ENCODE peak calls at places on chromosomes 12 and 14, in eight cellular contexts. U is H9, E is heart right ventricle, I is cardiac muscle cell, D is esophagus squamous epithelium, W is tibial artery, Y is PC-3, G is gastrocnemius medialis. H is an unnamed sample.

GRCh38 chr12:40769846-40770245 is 77.6 kb downstream of the CNTN1 start:
- DNase-seq in U (no peak), E (no peak), I (no peak), D (no peak), W (no peak), Y (no peak), G (no peak), H (no peak)

GRCh38 chr12:19528750-19529149 is 89.5 kb downstream of the AEBP2 start:
- DNase-seq in U (no peak), E (no peak), I (no peak), D (no peak), W (no peak), Y (no peak), G (no peak), H (no peak)

GRCh38 chr14:55052259-55052930 is 948 bp downstream of the MAPK1IP1L start:
- DNase-seq in U (no peak), E (no peak), I (peak), D (no peak), W (no peak), Y (peak), G (no peak), H (no peak)

GRCh38 chr14:96275182-96276112 is 19.4 kb downstream of the BDKRB1 start:
- DNase-seq in U (peak), E (peak), I (peak), D (no peak), W (peak), Y (peak), G (peak), H (peak)

GRCh38 chr14:63027719-63028118 is 17.5 kb downstream of the KCNH5 start:
- DNase-seq in U (no peak), E (no peak), I (no peak), D (no peak), W (no peak), Y (no peak), G (no peak), H (no peak)

GRCh38 chr14:78764240-78764639 is 594.1 kb downstream of the NRXN3 start:
- DNase-seq in U (no peak), E (no peak), I (peak), D (no peak), W (no peak), Y (no peak), G (no peak), H (no peak)

GRCh38 chr12:40207551-40207950 is 17.2 kb upstream of the LRRK2 start:
- DNase-seq in U (no peak), E (no peak), I (no peak), D (no peak), W (no peak), Y (peak), G (no peak), H (peak)

GRCh38 chr12:95884998-95885397 is 26.2 kb downstream of the SNRPF start:
- DNase-seq in U (no peak), E (no peak), I (no peak), D (no peak), W (no peak), Y (no peak), G (no peak), H (no peak)

GRCh38 chr14:78985668-78986073 is 815.5 kb downstream of the NRXN3 start:
- DNase-seq in U (peak), E (no peak), I (no peak), D (no peak), W (no peak), Y (no peak), G (no peak), H (no peak)

GRCh38 chr14:58760121-58760520 is 122.4 kb downstream of the DACT1 start:
- DNase-seq in U (no peak), E (no peak), I (no peak), D (no peak), W (no peak), Y (no peak), G (no peak), H (no peak)

GRCh38 chr12:30725739-30726138 is 29.0 kb downstream of the CAPRIN2 start:
- DNase-seq in U (no peak), E (no peak), I (peak), D (no peak), W (no peak), Y (peak), G (no peak), H (peak)

GRCh38 chr12:32921397-32921796 is 24.8 kb upstream of the PKP2 start:
- DNase-seq in U (no peak), E (no peak), I (peak), D (no peak), W (no peak), Y (peak), G (no peak), H (peak)

GRCh38 chr14:93239869-93240677 is 33.0 kb downstream of the UBR7 start:
- DNase-seq in U (no peak), E (no peak), I (peak), D (no peak), W (no peak), Y (peak), G (no peak), H (peak)

GRCh38 chr12:112182499-112182898 is 57.1 kb downstream of the TRAFD1 start:
- DNase-seq in U (no peak), E (no peak), I (peak), D (no peak), W (no peak), Y (no peak), G (no peak), H (no peak)

GRCh38 chr12:121915841-121916321 is 2.5 kb upstream of the CFAP251 start:
- DNase-seq in U (no peak), E (no peak), I (no peak), D (no peak), W (no peak), Y (no peak), G (no peak), H (no peak)

GRCh38 chr14:80927385-80927989 is 14.1 kb downstream of the CEP128 start:
- DNase-seq in U (peak), E (no peak), I (no peak), D (no peak), W (no peak), Y (no peak), G (no peak), H (no peak)

GRCh38 chr12:20451759-20452158 is 83.4 kb downstream of the PDE3A start:
- DNase-seq in U (no peak), E (no peak), I (peak), D (no peak), W (no peak), Y (peak), G (no peak), H (no peak)

GRCh38 chr12:116241157-116241772 is 36.2 kb downstream of the MED13L start:
- DNase-seq in U (no peak), E (no peak), I (no peak), D (no peak), W (no peak), Y (peak), G (no peak), H (peak)

GRCh38 chr14:30610719-30611388 is 11.3 kb upstream of the SCFD1 start:
- DNase-seq in U (no peak), E (no peak), I (peak), D (no peak), W (peak), Y (peak), G (peak), H (peak)

GRCh38 chr12:44286821-44287220 is 450.9 kb downstream of the TMEM117 start:
- DNase-seq in U (no peak), E (no peak), I (no peak), D (no peak), W (no peak), Y (no peak), G (no peak), H (no peak)

GRCh38 chr12:85206543-85206942 is 73.5 kb upstream of the ALX1 start:
- DNase-seq in U (no peak), E (no peak), I (no peak), D (no peak), W (no peak), Y (no peak), G (no peak), H (no peak)

GRCh38 chr12:65362231-65362630 is 83.7 kb downstream of the MSRB3 start:
- DNase-seq in U (no peak), E (no peak), I (no peak), D (no peak), W (no peak), Y (no peak), G (no peak), H (no peak)

GRCh38 chr14:34301107-34301734 is 160.8 kb downstream of the SPTSSA start:
- DNase-seq in U (no peak), E (no peak), I (peak), D (no peak), W (no peak), Y (peak), G (no peak), H (peak)

GRCh38 chr12:70070494-70071007 is 172.7 kb upstream of the CNOT2 start:
- DNase-seq in U (no peak), E (no peak), I (no peak), D (no peak), W (no peak), Y (no peak), G (no peak), H (no peak)

GRCh38 chr12:95790912-95791849 is 617 bp upstream of the NTN4 start:
- DNase-seq in U (peak), E (peak), I (peak), D (no peak), W (no peak), Y (peak), G (no peak), H (peak)

GRCh38 chr12:122835693-122836026 is 403 bp downstream of the HIP1R start:
- DNase-seq in U (peak), E (peak), I (peak), D (no peak), W (no peak), Y (peak), G (no peak), H (no peak)

GRCh38 chr14:71651228-71651627 is 281.0 kb upstream of the RGS6 start:
- DNase-seq in U (no peak), E (no peak), I (peak), D (no peak), W (peak), Y (peak), G (no peak), H (no peak)

GRCh38 chr14:24275524-24276139 is 4.2 kb upstream of the RABGGTA start:
- DNase-seq in U (peak), E (no peak), I (no peak), D (no peak), W (no peak), Y (no peak), G (no peak), H (no peak)

GRCh38 chr14:75147423-75148071 is 20.7 kb upstream of the NEK9 start:
- DNase-seq in U (peak), E (peak), I (peak), D (no peak), W (peak), Y (no peak), G (peak), H (no peak)

GRCh38 chr12:85283560-85283959 is 3.5 kb downstream of the ALX1 start:
- DNase-seq in U (no peak), E (no peak), I (no peak), D (no peak), W (no peak), Y (no peak), G (no peak), H (no peak)

GRCh38 chr12:67039995-67040860 is 228.9 kb upstream of the CAND1 start:
- DNase-seq in U (no peak), E (no peak), I (no peak), D (no peak), W (no peak), Y (peak), G (no peak), H (no peak)

GRCh38 chr12:51836012-51836832 is 12.3 kb downstream of the FIGNL2 start:
- DNase-seq in U (peak), E (no peak), I (no peak), D (no peak), W (no peak), Y (peak), G (no peak), H (peak)
- TF ChIP-seq CTCF in U (no peak), E (no peak), I (no peak), D (no peak), W (no peak), Y (no peak), G (no peak), H (no peak)

GRCh38 chr12:47967461-47968430 is 4.3 kb downstream of the TMEM106C start:
- DNase-seq in U (no peak), E (no peak), I (peak), D (no peak), W (peak), Y (no peak), G (no peak), H (no peak)

GRCh38 chr12:47965581-47965980 is 2.2 kb downstream of the TMEM106C start:
- DNase-seq in U (no peak), E (no peak), I (no peak), D (no peak), W (no peak), Y (no peak), G (no peak), H (no peak)

GRCh38 chr12:47962198-47962597 is 1.2 kb upstream of the TMEM106C start:
- DNase-seq in U (no peak), E (no peak), I (no peak), D (no peak), W (no peak), Y (no peak), G (no peak), H (no peak)

GRCh38 chr12:47963340-47964040 is at the start of gene TMEM106C:
- DNase-seq in U (peak), E (peak), I (peak), D (peak), W (peak), Y (peak), G (peak), H (peak)

GRCh38 chr12:47964102-47964723 is 817 bp downstream of the TMEM106C start:
- DNase-seq in U (peak), E (no peak), I (peak), D (no peak), W (peak), Y (peak), G (no peak), H (no peak)
- H3K27ac ChIP-seq in U (no peak), E (peak), I (no peak), D (peak), W (peak), Y (no peak), G (no peak), H (peak)

GRCh38 chr14:21917699-21918436 is 244.2 kb upstream of the OR4E1 start:
- DNase-seq in U (no peak), E (no peak), I (peak), D (no peak), W (no peak), Y (peak), G (no peak), H (peak)

GRCh38 chr14:21915814-21916213 is 242.2 kb upstream of the OR4E1 start:
- DNase-seq in U (no peak), E (no peak), I (peak), D (no peak), W (no peak), Y (peak), G (no peak), H (peak)

GRCh38 chr14:21911877-21912276 is 238.3 kb upstream of the OR4E1 start:
- DNase-seq in U (no peak), E (no peak), I (no peak), D (no peak), W (no peak), Y (no peak), G (no peak), H (no peak)

GRCh38 chr14:21910260-21910659 is 236.6 kb upstream of the OR4E1 start:
- DNase-seq in U (no peak), E (no peak), I (no peak), D (no peak), W (no peak), Y (no peak), G (no peak), H (no peak)

DNA sequence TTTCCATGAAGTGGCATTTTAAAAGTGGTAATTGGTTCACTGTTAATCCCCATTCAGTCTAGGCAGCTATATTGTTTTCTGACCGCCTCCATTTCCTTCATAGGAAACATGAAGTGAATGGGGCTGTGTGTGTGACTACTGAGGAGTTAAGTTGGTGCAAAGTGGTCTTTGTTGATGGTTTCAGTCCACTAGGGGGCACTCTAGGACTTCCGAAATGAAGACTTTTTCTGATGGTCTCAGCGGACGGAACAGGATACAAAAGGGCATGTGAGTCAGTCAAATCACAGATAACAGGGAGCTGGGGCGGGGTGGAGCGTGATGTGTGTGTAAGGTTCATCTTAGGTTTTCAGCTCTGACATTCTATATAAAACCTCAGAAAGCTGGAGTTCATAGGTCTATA is 240.1 kb upstream of the OR4E1 start:
- DNase-seq in U (peak), E (no peak), I (peak), D (no peak), W (peak), Y (peak), G (no peak), H (peak)
- TF ChIP-seq CTCF in U (peak), E (peak), I (peak), D (peak), W (no peak), Y (peak), G (no peak), H (peak)

GRCh38 chr14:100403802-100404201 is 80.7 kb downstream of the SLC25A47 start:
- DNase-seq in U (no peak), E (no peak), I (no peak), D (no peak), W (no peak), Y (no peak), G (no peak), H (no peak)
- H3K27ac ChIP-seq in U (no peak), E (no peak), I (no peak), D (no peak), W (no peak), Y (no peak), G (no peak), H (no peak)

DNA sequence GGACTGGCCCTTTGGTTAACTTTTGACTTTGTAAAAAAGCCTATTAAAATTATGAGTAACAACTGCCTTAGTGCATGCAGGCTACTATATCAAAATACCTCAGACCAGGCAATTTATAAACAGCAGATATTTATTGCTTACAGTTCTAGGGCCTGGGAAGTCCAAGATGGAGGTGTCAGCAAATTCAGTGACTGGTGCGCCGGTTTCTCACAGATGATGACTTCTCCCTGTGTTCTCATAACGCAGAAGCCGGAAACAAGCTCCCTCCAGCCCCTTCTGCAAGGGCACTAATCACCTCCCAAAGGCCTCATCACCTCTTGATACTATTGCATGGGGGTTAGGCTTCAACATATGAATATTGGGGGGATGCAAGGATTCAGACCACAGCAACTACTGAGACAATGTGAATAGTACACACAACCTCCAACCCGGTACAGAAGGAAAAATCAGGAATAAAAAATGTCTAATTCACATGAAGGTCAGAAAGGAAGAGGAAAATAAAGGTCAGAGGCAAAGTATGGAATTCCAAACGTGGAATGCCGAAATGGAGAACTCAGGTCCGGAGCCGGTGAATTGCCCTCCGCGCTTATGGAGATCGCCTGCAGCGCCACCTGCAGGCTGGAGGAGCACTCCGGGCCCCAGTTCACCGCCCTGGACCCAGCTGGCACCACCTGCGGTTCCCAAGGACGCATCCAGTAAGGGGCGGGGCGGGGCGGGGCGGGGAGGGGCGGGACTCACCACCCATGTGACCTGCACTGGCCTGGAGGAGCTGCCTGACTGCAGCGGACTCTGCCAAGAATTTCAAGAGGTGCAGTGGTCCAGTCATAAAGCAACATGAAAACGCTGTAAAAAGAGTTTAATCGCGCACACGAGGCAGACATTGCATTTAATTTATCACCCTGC is 203.4 kb downstream of the KIF26A start:
- DNase-seq in U (peak), E (peak), I (peak), D (no peak), W (no peak), Y (peak), G (no peak), H (peak)
- TF ChIP-seq CTCF in U (peak), E (peak), I (peak), D (no peak), W (no peak), Y (peak), G (no peak), H (peak)

H was measured in RWPE1.